ENCODE peak calls at places on chromosomes 1 and 21, in four cellular contexts. J, X, E and B are unnamed samples.

GRCh38 chr1:7755448-7755847 is 15.6 kb upstream of the VAMP3 start:
- DNase-seq in J (peak), X (peak), E (no peak), B (no peak)

GRCh38 chr1:65965597-65965996 is 172.9 kb downstream of the PDE4B start:
- DNase-seq in J (no peak), X (no peak), E (no peak), B (no peak)

GRCh38 chr21:38388219-38388618 is 110.1 kb downstream of the ERG start:
- DNase-seq in J (no peak), X (no peak), E (no peak), B (no peak)

GRCh38 chr1:224300346-224300745 is 29.6 kb downstream of the NVL start:
- DNase-seq in J (peak), X (peak), E (peak), B (peak)

GRCh38 chr1:99661780-99662179 is 15.9 kb downstream of the PALMD start:
- DNase-seq in J (no peak), X (no peak), E (no peak), B (no peak)

GRCh38 chr1:87678221-87678715 is 349.6 kb downstream of the LMO4 start:
- DNase-seq in J (no peak), X (no peak), E (no peak), B (no peak)

GRCh38 chr1:162690672-162691434 is 58.6 kb downstream of the DDR2 start:
- DNase-seq in J (peak), X (peak), E (peak), B (peak)

GRCh38 chr1:226635456-226635941 is 86.9 kb downstream of the STUM start:
- DNase-seq in J (peak), X (no peak), E (no peak), B (no peak)

GRCh38 chr1:18808561-18808960 is 50.9 kb downstream of the TAS1R2 start:
- DNase-seq in J (no peak), X (no peak), E (no peak), B (no peak)

GRCh38 chr1:47835409-47835808 is 161.8 kb downstream of the TRABD2B start:
- DNase-seq in J (no peak), X (no peak), E (no peak), B (no peak)

GRCh38 chr1:183318433-183318832 is 99.7 kb downstream of the NMNAT2 start:
- DNase-seq in J (peak), X (peak), E (peak), B (peak)

GRCh38 chr1:243742814-243743213 is 107.2 kb downstream of the AKT3 start:
- DNase-seq in J (no peak), X (no peak), E (no peak), B (no peak)

GRCh38 chr21:44519346-44520325 is 20.4 kb downstream of the KRTAP10-1 start:
- DNase-seq in J (no peak), X (no peak), E (no peak), B (no peak)

GRCh38 chr1:22143065-22143514 is at the start of gene WNT4:
- DNase-seq in J (peak), X (peak), E (no peak), B (peak)

GRCh38 chr1:244082969-244083368 is 31.9 kb downstream of the ZBTB18 start:
- DNase-seq in J (peak), X (no peak), E (no peak), B (no peak)

GRCh38 chr1:43796111-43796581 is 88.8 kb downstream of the ST3GAL3 start:
- DNase-seq in J (no peak), X (peak), E (peak), B (no peak)

GRCh38 chr1:110229348-110230001 is 19.4 kb downstream of the KCNC4 start:
- DNase-seq in J (no peak), X (no peak), E (no peak), B (no peak)

GRCh38 chr1:41917835-41918449 is 780 bp downstream of the HIVEP3 start:
- DNase-seq in J (peak), X (peak), E (no peak), B (no peak)

GRCh38 chr1:28087614-28088167 is 719 bp downstream of the EYA3 start:
- DNase-seq in J (peak), X (peak), E (no peak), B (peak)

GRCh38 chr1:51648180-51649109 is 31.6 kb downstream of the OSBPL9 start:
- DNase-seq in J (peak), X (no peak), E (no peak), B (no peak)

GRCh38 chr1:192830596-192831241 is 21.9 kb downstream of the RGS2 start:
- DNase-seq in J (no peak), X (no peak), E (no peak), B (no peak)

GRCh38 chr1:205285391-205286101 is 36.0 kb downstream of the NUAK2 start:
- DNase-seq in J (no peak), X (no peak), E (no peak), B (peak)

GRCh38 chr21:29849735-29850176 is 90.0 kb downstream of the GRIK1 start:
- DNase-seq in J (peak), X (peak), E (peak), B (peak)

GRCh38 chr1:94616503-94616902 is 74.9 kb upstream of the F3 start:
- DNase-seq in J (no peak), X (no peak), E (no peak), B (no peak)

GRCh38 chr1:22332166-22332717 is 119.4 kb upstream of the ZBTB40 start:
- DNase-seq in J (no peak), X (no peak), E (no peak), B (no peak)

GRCh38 chr1:117826551-117827078 is 102.8 kb downstream of the GDAP2 start:
- DNase-seq in J (no peak), X (peak), E (no peak), B (peak)

GRCh38 chr1:186079084-186079684 is 295.9 kb downstream of the TPR start:
- DNase-seq in J (no peak), X (no peak), E (no peak), B (no peak)

GRCh38 chr1:54475357-54476230 is 69.4 kb upstream of the SSBP3 start:
- DNase-seq in J (peak), X (no peak), E (no peak), B (peak)

GRCh38 chr1:214165850-214166374 is 115.0 kb upstream of the SMYD2 start:
- DNase-seq in J (no peak), X (no peak), E (no peak), B (no peak)

GRCh38 chr1:29859126-29859525 is 622.8 kb downstream of the PTPRU start:
- DNase-seq in J (no peak), X (no peak), E (no peak), B (no peak)

GRCh38 chr1:26603856-26604255 is 74.3 kb downstream of the RPS6KA1 start:
- DNase-seq in J (no peak), X (no peak), E (no peak), B (no peak)

GRCh38 chr1:234621657-234622335 is 11.8 kb upstream of the IRF2BP2 start:
- DNase-seq in J (no peak), X (peak), E (no peak), B (peak)

GRCh38 chr1:156667968-156668709 is 9.1 kb downstream of the NES start:
- DNase-seq in J (peak), X (no peak), E (no peak), B (peak)